ENCODE peak calls at places on chromosomes 4 and X, in four cellular contexts. T is astrocyte of the cerebellum; V is stimulated activated CD4-positive, alpha-beta T cell treated with anti-CD3 and anti-CD28 coated beads, Interleukin-15, amount 100 ng/mL, for 1 hour; S is GM03348. D is an unnamed sample.

GRCh38 chr4:7594013-7594412 is 159.3 kb upstream of the PSAPL1 start:
- DNase-seq in T (no peak), S (no peak), V (no peak), D (no peak)

GRCh38 chr4:124641715-124642380 is 70.7 kb downstream of the ANKRD50 start:
- DNase-seq in S (peak), T (peak), V (no peak), D (no peak)

GRCh38 chrX:47030339-47030738 is 47.9 kb upstream of the RGN start:
- DNase-seq in V (no peak), T (peak), S (peak), D (no peak)

GRCh38 chr4:53788011-53788410 is 196.7 kb upstream of the LNX1 start:
- DNase-seq in S (no peak), T (no peak), V (no peak), D (no peak)

GRCh38 chr4:83989835-83990234 is 453.9 kb downstream of the GPAT3 start:
- DNase-seq in S (no peak), V (no peak), T (no peak), D (no peak)

GRCh38 chrX:10467793-10468192 is 152.6 kb downstream of the MID1 start:
- DNase-seq in T (peak), S (peak), V (no peak), D (no peak)

GRCh38 chr4:7787067-7787466 is 152.6 kb downstream of the AFAP1 start:
- DNase-seq in S (no peak), T (no peak), V (no peak), D (no peak)

GRCh38 chr4:68748181-68748981 is 67.4 kb upstream of the UGT2B10 start:
- DNase-seq in V (no peak), S (no peak), T (no peak), D (no peak)

GRCh38 chr4:187064033-187064432 is 340.4 kb upstream of the FAT1 start:
- DNase-seq in T (no peak), V (no peak), S (no peak), D (no peak)

GRCh38 chr4:76857010-76857409 is 40.9 kb downstream of the SOWAHB start:
- DNase-seq in S (no peak), V (no peak), T (no peak), D (no peak)

GRCh38 chr4:134027931-134028330 is 173.7 kb downstream of the PABPC4L start:
- DNase-seq in T (peak), S (no peak), V (no peak), D (no peak)

GRCh38 chr4:38781854-38782261 is 932 bp downstream of the TLR10 start:
- DNase-seq in V (no peak), S (no peak), T (no peak), D (no peak)

GRCh38 chr4:168710353-168710946 is 213.6 kb downstream of the PALLD start:
- DNase-seq in V (no peak), S (peak), T (peak), D (no peak)

GRCh38 chr4:132998585-132999230 is 150.4 kb upstream of the PCDH10 start:
- DNase-seq in V (no peak), S (no peak), T (no peak), D (no peak)

GRCh38 chr4:175421506-175421905 is 390.6 kb downstream of the GPM6A start:
- DNase-seq in S (no peak), T (no peak), V (no peak), D (no peak)

GRCh38 chrX:128975716-128976115 is 547.6 kb downstream of the SMARCA1 start:
- DNase-seq in T (no peak), S (no peak), V (no peak), D (no peak)

GRCh38 chrX:150219374-150220185 is 143.5 kb upstream of the MAMLD1 start:
- DNase-seq in S (peak), V (no peak), T (no peak), D (no peak)

GRCh38 chr4:181909368-181909767 is 333.8 kb upstream of the TENM3 start:
- DNase-seq in T (peak), S (peak), V (no peak), D (no peak)

GRCh38 chrX:123603516-123603915 is 129.3 kb downstream of the THOC2 start:
- DNase-seq in S (no peak), T (no peak), V (no peak), D (no peak)

GRCh38 chrX:143429021-143429570 is 88.2 kb downstream of the SPANXN3 start:
- DNase-seq in V (no peak), T (no peak), S (no peak), D (no peak)

GRCh38 chrX:3548743-3549441 is 164.6 kb downstream of the PRKX start:
- DNase-seq in S (peak), V (no peak), T (peak), D (no peak)

GRCh38 chr4:121140712-121141111 is 23.4 kb downstream of the TNIP3 start:
- DNase-seq in T (peak), S (peak), V (no peak), D (no peak)

GRCh38 chr4:147477439-147477838 is 3.5 kb upstream of the EDNRA start:
- DNase-seq in V (no peak), T (no peak), S (no peak), D (no peak)

GRCh38 chr4:48360285-48360965 is 19.1 kb downstream of the SLAIN2 start:
- DNase-seq in V (no peak), S (peak), T (peak), D (no peak)

GRCh38 chrX:153610834-153611209 is 11.9 kb upstream of the CCNQ start:
- DNase-seq in S (no peak), T (no peak), V (no peak), D (no peak)

GRCh38 chrX:13194291-13195103 is 125.4 kb downstream of the ATXN3L start:
- DNase-seq in V (no peak), T (no peak), S (no peak), D (peak)

GRCh38 chrX:39096599-39096998 is 295.3 kb downstream of the MID1IP1 start:
- DNase-seq in T (no peak), V (no peak), S (no peak), D (no peak)

GRCh38 chrX:138745215-138745614 is 33.7 kb upstream of the FGF13 start:
- DNase-seq in V (no peak), S (peak), T (peak), D (no peak)

GRCh38 chrX:13815664-13816063 is 1.2 kb downstream of the GPM6B start:
- DNase-seq in T (no peak), V (no peak), S (no peak), D (no peak)

GRCh38 chr4:25258980-25259578 is 25.2 kb downstream of the PI4K2B start:
- DNase-seq in S (peak), V (no peak), T (peak), D (no peak)

GRCh38 chrX:1649623-1650022 is 34.8 kb downstream of the ASMT start:
- DNase-seq in T (no peak), V (no peak), S (peak), D (no peak)

GRCh38 chr4:149923736-149924135 is 108.1 kb upstream of the IQCM start:
- DNase-seq in V (no peak), S (no peak), T (no peak), D (no peak)

GRCh38 chr4:126768338-126768737 is 864.4 kb upstream of the INTU start:
- DNase-seq in V (no peak), T (no peak), S (no peak), D (no peak)

GRCh38 chr4:133865606-133866327 is 335.8 kb downstream of the PABPC4L start:
- DNase-seq in S (peak), T (peak), V (no peak), D (no peak)

GRCh38 chr4:40842725-40843401 is 93.1 kb downstream of the NSUN7 start:
- DNase-seq in S (no peak), T (no peak), V (no peak), D (no peak)

GRCh38 chrX:7706032-7706431 is 136.9 kb upstream of the VCX start:
- DNase-seq in V (no peak), T (no peak), S (peak), D (no peak)

GRCh38 chrX:2692221-2693122 is 1.4 kb downstream of the CD99 start:
- DNase-seq in T (no peak), V (no peak), S (peak), D (no peak)

GRCh38 chr4:176443117-176443516 is 123.4 kb downstream of the SPCS3 start:
- DNase-seq in T (peak), S (peak), V (no peak), D (no peak)

GRCh38 chrX:1244164-1245076 is 24.2 kb upstream of the CSF2RA start:
- DNase-seq in V (no peak), S (no peak), T (no peak), D (no peak)

GRCh38 chr4:27318740-27319139 is 458.1 kb downstream of the STIM2 start:
- DNase-seq in T (peak), V (no peak), S (peak), D (no peak)